ENCODE peak calls at places on chromosomes 2 and 18, in seven cellular contexts. E is neuronal stem cell, D is H9, F is mesendoderm, L is mesenchymal stem cell, V is H1, A is IMR-90. C is an unnamed sample.

GRCh38 chr2:36692078-36692477 is 4.4 kb upstream of the VIT start:
- DNase-seq in E (no peak), D (no peak), F (no peak), L (no peak), V (no peak), A (no peak), C (no peak)

GRCh38 chr2:197871780-197872456 is 67.5 kb downstream of the PLCL1 start:
- DNase-seq in E (no peak), D (no peak), F (no peak), L (no peak), V (no peak), A (no peak), C (no peak)

GRCh38 chr18:22609642-22610041 is 191.9 kb upstream of the CTAGE1 start:
- DNase-seq in E (no peak), D (no peak), F (peak; percentile 43), L (no peak), V (no peak), A (peak; percentile 16), C (peak; percentile 60)

GRCh38 chr2:175478369-175478768 is 296.9 kb upstream of the ATP5MC3 start:
- DNase-seq in E (no peak), D (no peak), F (peak; percentile 43), L (no peak), V (no peak), A (no peak), C (no peak)

GRCh38 chr18:39406941-39407340 is 1841.3 kb upstream of the CELF4 start:
- DNase-seq in E (no peak), D (no peak), F (no peak), L (no peak), V (no peak), A (no peak), C (no peak)

GRCh38 chr2:71190959-71191943 is 35.7 kb downstream of the PAIP2B start:
- DNase-seq in E (no peak), D (no peak), F (peak; percentile 32), L (peak; percentile 11), V (no peak), A (peak; percentile 9), C (no peak)

GRCh38 chr2:240203842-240204270 is 63.4 kb upstream of the OTOS start:
- DNase-seq in E (no peak), D (no peak), F (no peak), L (no peak), V (no peak), A (no peak), C (no peak)

GRCh38 chr2:240449764-240450531 is 14.5 kb downstream of the GPC1 start:
- DNase-seq in E (no peak), D (no peak), F (peak; percentile 46), L (peak; percentile 39), V (no peak), A (peak; percentile 38), C (peak; percentile 78)

GRCh38 chr2:43803113-43803512 is 29.3 kb downstream of the DYNC2LI1 start:
- DNase-seq in E (no peak), D (no peak), F (no peak), L (no peak), V (no peak), A (peak; percentile 1), C (no peak)

GRCh38 chr18:31512203-31512764 is 14.3 kb downstream of the DSG2 start:
- DNase-seq in E (no peak), D (no peak), F (peak; percentile 88), L (peak; percentile 94), V (no peak), A (peak; percentile 71), C (peak; percentile 85)

GRCh38 chr2:155600296-155600695 is 732.2 kb downstream of the NR4A2 start:
- DNase-seq in E (no peak), D (no peak), F (no peak), L (no peak), V (no peak), A (no peak), C (no peak)

GRCh38 chr2:29206941-29207340 is 91.7 kb downstream of the CLIP4 start:
- DNase-seq in E (no peak), D (no peak), F (peak; percentile 34), L (no peak), V (no peak), A (no peak), C (no peak)

GRCh38 chr18:390748-391478 is 109.6 kb downstream of the COLEC12 start:
- DNase-seq in E (no peak), D (no peak), F (no peak), L (no peak), V (no peak), A (no peak), C (no peak)

GRCh38 chr2:165371356-165371755 is 98.1 kb upstream of the CSRNP3 start:
- DNase-seq in E (no peak), D (peak; percentile 39), F (peak; percentile 79), L (no peak), V (no peak), A (no peak), C (no peak)

GRCh38 chr2:128208023-128208422 is 110.6 kb downstream of the HS6ST1 start:
- DNase-seq in E (no peak), D (no peak), F (peak; percentile 41), L (no peak), V (no peak), A (no peak), C (no peak)

GRCh38 chr2:128202791-128203190 is 111.8 kb downstream of the UGGT1 start:
- DNase-seq in E (no peak), D (no peak), F (no peak), L (no peak), V (no peak), A (peak; percentile 39), C (no peak)

GRCh38 chr2:128206245-128206644 is 112.4 kb downstream of the HS6ST1 start:
- DNase-seq in E (no peak), D (no peak), F (no peak), L (no peak), V (no peak), A (no peak), C (no peak)
- H3K18ac ChIP-seq in E (no peak overlapping the region), D (no peak overlapping the region), F (no peak overlapping the region), L (no peak overlapping the region), V (no peak overlapping the region), A (no peak overlapping the region), C (no peak overlapping the region)

GRCh38 chr2:18251486-18251885 is 309.0 kb downstream of the RDH14 start:
- DNase-seq in E (no peak), D (no peak), F (no peak), L (no peak), V (no peak), A (no peak), C (no peak)
- H2BK5ac ChIP-seq in E (no peak overlapping the region), D (no peak overlapping the region), F (no peak overlapping the region), L (no peak overlapping the region), V (no peak overlapping the region), A (no peak overlapping the region), C (no peak overlapping the region)

GRCh38 chr18:77482190-77482928 is 232.7 kb downstream of the GALR1 start:
- DNase-seq in E (no peak), D (no peak), F (no peak), L (no peak), V (no peak), A (no peak), C (no peak)

GRCh38 chr18:77486985-77487384 is 237.3 kb downstream of the GALR1 start:
- DNase-seq in E (no peak), D (no peak), F (no peak), L (no peak), V (no peak), A (no peak), C (no peak)

GRCh38 chr18:77487951-77488740 is 238.5 kb downstream of the GALR1 start:
- DNase-seq in E (no peak), D (no peak), F (no peak), L (no peak), V (no peak), A (no peak), C (no peak)
- H3K18ac ChIP-seq in E (no peak overlapping the region), D (no peak overlapping the region), F (no peak overlapping the region), L (no peak overlapping the region), V (no peak overlapping the region), A (no peak overlapping the region), C (no peak overlapping the region)

GRCh38 chr2:65438137-65438899 is 5.9 kb upstream of the SPRED2 start:
- DNase-seq in E (peak; percentile 81), D (peak; percentile 61), F (peak; percentile 86), L (no peak), V (peak; percentile 52), A (no peak), C (no peak)
- H2BK5ac ChIP-seq in E (no peak overlapping the region), D (no peak overlapping the region), F (no peak overlapping the region), L (no peak overlapping the region), V (no peak overlapping the region), A (no peak overlapping the region), C (no peak overlapping the region)

DNA sequence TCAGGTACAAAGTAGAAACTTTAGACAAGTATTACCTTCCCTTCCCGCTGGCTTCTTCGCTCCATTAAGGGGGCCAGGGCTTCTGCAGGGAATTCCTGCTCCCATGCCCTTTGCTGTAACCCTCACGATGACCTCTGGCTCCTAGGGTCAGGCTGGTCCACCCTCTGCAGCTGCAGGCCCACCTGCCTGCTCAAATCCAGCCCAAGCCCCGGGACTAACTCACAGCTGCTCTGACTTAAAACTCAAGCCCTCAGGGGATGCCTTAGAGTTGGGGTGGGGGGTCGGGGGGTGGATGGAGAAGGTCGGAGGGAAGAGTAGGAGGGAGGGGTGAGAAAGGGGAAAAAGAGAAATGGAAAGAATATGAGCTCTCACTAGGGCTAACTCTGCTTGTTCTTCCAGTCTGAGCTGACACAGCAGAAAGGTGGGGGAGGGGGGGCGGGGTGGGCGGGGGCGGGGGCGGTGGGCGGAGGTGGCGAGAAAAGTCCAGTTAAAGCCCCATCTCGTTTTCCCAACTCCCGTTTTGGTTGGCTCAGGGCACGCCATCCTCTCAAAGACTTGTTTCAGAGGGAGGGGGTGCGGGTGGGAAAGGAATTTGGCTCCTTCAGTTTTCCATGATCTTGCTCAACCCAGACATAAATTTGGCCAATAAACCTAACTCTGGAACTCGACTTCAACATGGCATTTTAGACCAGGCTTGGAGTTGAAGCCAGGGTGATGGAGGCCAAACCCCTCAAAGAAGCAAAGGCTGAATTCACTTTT is 4.7 kb downstream of the IGFBP5 start:
- DNase-seq in E (no peak), D (no peak), F (no peak), L (peak; percentile 77), V (no peak), A (peak; percentile 66), C (no peak)
- H3K18ac ChIP-seq in E (no peak overlapping the region), D (no peak overlapping the region), F (no peak overlapping the region), L (peak overlapping the region; percentile 86), V (no peak overlapping the region), A (peak overlapping the region; percentile 16), C (peak overlapping the region; percentile 65)